ENCODE peak calls at places on chromosomes 12 and 14, in seven cellular contexts. Q, N, Y, L, X, U and H are unnamed samples.

GRCh38 chr12:32336261-32336660 is 63.1 kb upstream of the FGD4 start:
- DNase-seq in Q (no peak), N (no peak), Y (no peak), L (no peak), X (no peak), U (no peak), H (no peak)

GRCh38 chr14:100237735-100238418 is 1.1 kb upstream of the YY1 start:
- DNase-seq in Q (no peak), N (no peak), Y (peak), L (peak), X (peak), U (peak), H (peak)

GRCh38 chr14:90578283-90578985 is 181.6 kb downstream of the CALM1 start:
- DNase-seq in Q (no peak), N (no peak), Y (no peak), L (no peak), X (no peak), U (no peak), H (no peak)

GRCh38 chr12:124294686-124295315 is at the start of gene RFLNA:
- DNase-seq in Q (no peak), N (no peak), Y (no peak), L (no peak), X (no peak), U (no peak), H (peak)

GRCh38 chr12:69056743-69057515 is 124.0 kb upstream of the CPM start:
- DNase-seq in Q (no peak), N (no peak), Y (no peak), L (no peak), X (no peak), U (no peak), H (no peak)

GRCh38 chr12:77062846-77063461 is 2.4 kb downstream of the E2F7 start:
- DNase-seq in Q (peak), N (no peak), Y (peak), L (no peak), X (peak), U (no peak), H (no peak)

GRCh38 chr14:95979339-95980042 is 59.7 kb upstream of the C14orf132 start:
- DNase-seq in Q (no peak), N (no peak), Y (no peak), L (no peak), X (peak), U (no peak), H (peak)

GRCh38 chr12:124828264-124829007 is 35.2 kb downstream of the SCARB1 start:
- DNase-seq in Q (no peak), N (no peak), Y (peak), L (no peak), X (peak), U (no peak), H (peak)

GRCh38 chr12:46205293-46205692 is 63.5 kb downstream of the SLC38A1 start:
- DNase-seq in Q (no peak), N (no peak), Y (no peak), L (no peak), X (no peak), U (no peak), H (no peak)

GRCh38 chr12:91326043-91327027 is 143.7 kb upstream of the DCN start:
- DNase-seq in Q (peak), N (no peak), Y (peak), L (peak), X (peak), U (no peak), H (peak)

GRCh38 chr14:33737446-33737845 is 213.4 kb downstream of the EGLN3 start:
- DNase-seq in Q (no peak), N (peak), Y (no peak), L (no peak), X (peak), U (no peak), H (no peak)

GRCh38 chr12:104446646-104447415 is 9.9 kb upstream of the CHST11 start:
- DNase-seq in Q (no peak), N (no peak), Y (no peak), L (no peak), X (no peak), U (no peak), H (no peak)

GRCh38 chr12:121806556-121807308 is 2.9 kb downstream of the SETD1B start:
- DNase-seq in Q (no peak), N (no peak), Y (no peak), L (no peak), X (peak), U (no peak), H (peak)

GRCh38 chr12:108689314-108690190 is 41.8 kb downstream of the CORO1C start:
- DNase-seq in Q (no peak), N (no peak), Y (no peak), L (peak), X (no peak), U (no peak), H (no peak)

GRCh38 chr12:103561174-103561573 is 25.9 kb upstream of the STAB2 start:
- DNase-seq in Q (no peak), N (no peak), Y (no peak), L (no peak), X (peak), U (no peak), H (no peak)

GRCh38 chr14:65981192-65981843 is 504.9 kb upstream of the CCDC196 start:
- DNase-seq in Q (no peak), N (no peak), Y (no peak), L (no peak), X (no peak), U (no peak), H (peak)

GRCh38 chr12:6313326-6313940 is 3.0 kb downstream of the PLEKHG6 start:
- DNase-seq in Q (no peak), N (no peak), Y (no peak), L (no peak), X (peak), U (no peak), H (no peak)

GRCh38 chr12:109719123-109720022 is 5.7 kb downstream of the FAM222A start:
- DNase-seq in Q (no peak), N (no peak), Y (no peak), L (no peak), X (peak), U (no peak), H (no peak)

GRCh38 chr14:75088566-75089373 is 19.3 kb downstream of the ZC2HC1C start:
- DNase-seq in Q (peak), N (no peak), Y (peak), L (peak), X (peak), U (no peak), H (peak)

GRCh38 chr14:71439247-71439646 is 493.0 kb upstream of the RGS6 start:
- DNase-seq in Q (no peak), N (no peak), Y (no peak), L (no peak), X (no peak), U (no peak), H (no peak)

GRCh38 chr12:57604454-57605307 is at the start of gene DTX3:
- DNase-seq in Q (no peak), N (no peak), Y (peak), L (peak), X (peak), U (peak), H (peak)

GRCh38 chr12:19826988-19827550 is 387.8 kb downstream of the AEBP2 start:
- DNase-seq in Q (no peak), N (no peak), Y (no peak), L (no peak), X (no peak), U (no peak), H (no peak)

GRCh38 chr14:55065411-55065810 is 14.0 kb downstream of the MAPK1IP1L start:
- DNase-seq in Q (no peak), N (no peak), Y (no peak), L (no peak), X (no peak), U (no peak), H (no peak)

GRCh38 chr14:64227856-64228255 is 66.3 kb downstream of the ESR2 start:
- DNase-seq in Q (no peak), N (no peak), Y (no peak), L (no peak), X (no peak), U (no peak), H (no peak)

GRCh38 chr12:52207895-52208294 is 16.1 kb upstream of the KRT80 start:
- DNase-seq in Q (no peak), N (no peak), Y (peak), L (peak), X (peak), U (no peak), H (peak)

GRCh38 chr12:69987453-69988102 is 162.6 kb downstream of the MYRFL start:
- DNase-seq in Q (no peak), N (peak), Y (peak), L (peak), X (peak), U (no peak), H (no peak)

GRCh38 chr12:130115646-130116045 is 46.6 kb upstream of the FZD10 start:
- DNase-seq in Q (no peak), N (no peak), Y (no peak), L (no peak), X (no peak), U (no peak), H (no peak)

GRCh38 chr12:99911967-99912366 is 72.8 kb downstream of the ANKS1B start:
- DNase-seq in Q (no peak), N (no peak), Y (no peak), L (no peak), X (no peak), U (no peak), H (no peak)

GRCh38 chr14:69013943-69014782 is 35.1 kb upstream of the ACTN1 start:
- DNase-seq in Q (no peak), N (peak), Y (peak), L (peak), X (no peak), U (peak), H (no peak)

GRCh38 chr14:77409131-77409533 is 14.2 kb downstream of the NOXRED1 start:
- DNase-seq in Q (no peak), N (no peak), Y (peak), L (no peak), X (peak), U (no peak), H (no peak)

GRCh38 chr14:88289214-88289613 is 33.9 kb downstream of the KCNK10 start:
- DNase-seq in Q (no peak), N (no peak), Y (no peak), L (no peak), X (peak), U (no peak), H (no peak)